ENCODE peak calls at places on chromosomes 12 and 14, in nine cellular contexts. One of them, this sample, is unnamed. For H3K4me1, the result is how much of the 10 kb centered on the place peaks cover.

GRCh38 chr14:103623883-103624482 is 5.0 kb upstream of the KLC1 start:
- DNase-seq in GM23248: peak
- DNase-seq in A549: no peak
- DNase-seq in tibial artery: peak
- DNase-seq in heart right ventricle: peak
- DNase-seq in lung: peak
- DNase-seq in cardiac muscle cell: peak
- DNase-seq in CD4-positive, CD25-positive, alpha-beta regulatory T cell: no peak
- DNase-seq in body of pancreas: no peak
- DNase-seq in this sample: no peak

GRCh38 chr12:25362646-25363045 is 111.9 kb upstream of the KRAS start:
- DNase-seq in GM23248: no peak
- DNase-seq in A549: no peak
- DNase-seq in tibial artery: no peak
- DNase-seq in heart right ventricle: no peak
- DNase-seq in lung: no peak
- DNase-seq in cardiac muscle cell: no peak
- DNase-seq in CD4-positive, CD25-positive, alpha-beta regulatory T cell: no peak
- DNase-seq in body of pancreas: no peak
- DNase-seq in this sample: no peak

GRCh38 chr14:102980409-102980810 is 57.9 kb downstream of the AMN start:
- DNase-seq in GM23248: peak
- DNase-seq in A549: no peak
- DNase-seq in tibial artery: no peak
- DNase-seq in heart right ventricle: no peak
- DNase-seq in lung: no peak
- DNase-seq in cardiac muscle cell: peak
- DNase-seq in CD4-positive, CD25-positive, alpha-beta regulatory T cell: no peak
- DNase-seq in body of pancreas: no peak
- DNase-seq in this sample: no peak

GRCh38 chr14:81110186-81110585 is 110.6 kb downstream of the GTF2A1 start:
- DNase-seq in GM23248: no peak
- DNase-seq in A549: no peak
- DNase-seq in tibial artery: no peak
- DNase-seq in heart right ventricle: no peak
- DNase-seq in lung: no peak
- DNase-seq in cardiac muscle cell: no peak
- DNase-seq in CD4-positive, CD25-positive, alpha-beta regulatory T cell: no peak
- DNase-seq in body of pancreas: no peak
- DNase-seq in this sample: no peak

GRCh38 chr12:93125126-93125525 is 196.0 kb upstream of the EEA1 start:
- DNase-seq in GM23248: peak
- DNase-seq in A549: no peak
- DNase-seq in tibial artery: no peak
- DNase-seq in heart right ventricle: no peak
- DNase-seq in lung: no peak
- DNase-seq in cardiac muscle cell: no peak
- DNase-seq in CD4-positive, CD25-positive, alpha-beta regulatory T cell: no peak
- DNase-seq in body of pancreas: no peak
- DNase-seq in this sample: no peak

GRCh38 chr14:49962616-49963015 is 69.7 kb downstream of the ARF6 start:
- DNase-seq in GM23248: peak
- DNase-seq in A549: no peak
- DNase-seq in tibial artery: no peak
- DNase-seq in heart right ventricle: no peak
- DNase-seq in lung: no peak
- DNase-seq in cardiac muscle cell: no peak
- DNase-seq in CD4-positive, CD25-positive, alpha-beta regulatory T cell: no peak
- DNase-seq in body of pancreas: no peak
- DNase-seq in this sample: no peak

GRCh38 chr14:47186491-47186890 is 488.9 kb downstream of the MDGA2 start:
- DNase-seq in GM23248: peak
- DNase-seq in A549: no peak
- DNase-seq in tibial artery: no peak
- DNase-seq in heart right ventricle: no peak
- DNase-seq in lung: no peak
- DNase-seq in cardiac muscle cell: peak
- DNase-seq in CD4-positive, CD25-positive, alpha-beta regulatory T cell: no peak
- DNase-seq in body of pancreas: no peak
- DNase-seq in this sample: no peak

GRCh38 chr14:56860441-56860840 is 50.2 kb upstream of the OTX2 start:
- DNase-seq in GM23248: no peak
- DNase-seq in A549: no peak
- DNase-seq in tibial artery: no peak
- DNase-seq in heart right ventricle: no peak
- DNase-seq in lung: no peak
- DNase-seq in cardiac muscle cell: no peak
- DNase-seq in CD4-positive, CD25-positive, alpha-beta regulatory T cell: no peak
- DNase-seq in body of pancreas: no peak
- DNase-seq in this sample: no peak

GRCh38 chr14:101068293-101068957 is 164.9 kb upstream of the RTL1 start:
- DNase-seq in GM23248: no peak
- DNase-seq in A549: no peak
- DNase-seq in tibial artery: peak
- DNase-seq in heart right ventricle: no peak
- DNase-seq in lung: no peak
- DNase-seq in cardiac muscle cell: no peak
- DNase-seq in CD4-positive, CD25-positive, alpha-beta regulatory T cell: no peak
- DNase-seq in body of pancreas: peak
- DNase-seq in this sample: no peak

GRCh38 chr12:112868459-112869041 is 38.2 kb upstream of the OAS1 start:
- DNase-seq in GM23248: no peak
- DNase-seq in A549: no peak
- DNase-seq in tibial artery: no peak
- DNase-seq in heart right ventricle: no peak
- DNase-seq in lung: no peak
- DNase-seq in cardiac muscle cell: no peak
- DNase-seq in CD4-positive, CD25-positive, alpha-beta regulatory T cell: no peak
- DNase-seq in body of pancreas: no peak
- DNase-seq in this sample: no peak

GRCh38 chr12:62332598-62332997 is 72.4 kb downstream of the USP15 start:
- DNase-seq in GM23248: peak
- DNase-seq in A549: no peak
- DNase-seq in tibial artery: no peak
- DNase-seq in heart right ventricle: no peak
- DNase-seq in lung: no peak
- DNase-seq in cardiac muscle cell: peak
- DNase-seq in CD4-positive, CD25-positive, alpha-beta regulatory T cell: no peak
- DNase-seq in body of pancreas: no peak
- DNase-seq in this sample: no peak

GRCh38 chr12:105357162-105357691 is 26.7 kb downstream of the C12orf75 start:
- DNase-seq in GM23248: peak
- DNase-seq in A549: peak
- DNase-seq in tibial artery: no peak
- DNase-seq in heart right ventricle: no peak
- DNase-seq in lung: no peak
- DNase-seq in cardiac muscle cell: no peak
- DNase-seq in CD4-positive, CD25-positive, alpha-beta regulatory T cell: no peak
- DNase-seq in body of pancreas: no peak
- DNase-seq in this sample: no peak

GRCh38 chr12:52561880-52562449 is 9.0 kb upstream of the KRT71 start:
- DNase-seq in GM23248: peak
- DNase-seq in A549: peak
- DNase-seq in tibial artery: no peak
- DNase-seq in heart right ventricle: no peak
- DNase-seq in lung: peak
- DNase-seq in cardiac muscle cell: no peak
- DNase-seq in CD4-positive, CD25-positive, alpha-beta regulatory T cell: no peak
- DNase-seq in body of pancreas: no peak
- DNase-seq in this sample: peak

GRCh38 chr14:31449971-31450610 is 7.2 kb downstream of the DTD2 start:
- DNase-seq in GM23248: peak
- DNase-seq in A549: peak
- DNase-seq in tibial artery: no peak
- DNase-seq in heart right ventricle: no peak
- DNase-seq in lung: no peak
- DNase-seq in cardiac muscle cell: peak
- DNase-seq in CD4-positive, CD25-positive, alpha-beta regulatory T cell: peak
- DNase-seq in body of pancreas: no peak
- DNase-seq in this sample: no peak

GRCh38 chr12:78385541-78385940 is 479.0 kb upstream of the SYT1 start:
- DNase-seq in GM23248: peak
- DNase-seq in A549: no peak
- DNase-seq in tibial artery: no peak
- DNase-seq in heart right ventricle: no peak
- DNase-seq in lung: no peak
- DNase-seq in cardiac muscle cell: no peak
- DNase-seq in CD4-positive, CD25-positive, alpha-beta regulatory T cell: no peak
- DNase-seq in body of pancreas: no peak
- DNase-seq in this sample: no peak

GRCh38 chr12:52524241-52524897 is 4.2 kb upstream of the KRT5 start:
- DNase-seq in GM23248: no peak
- DNase-seq in A549: no peak
- DNase-seq in tibial artery: peak
- DNase-seq in heart right ventricle: no peak
- DNase-seq in lung: no peak
- DNase-seq in cardiac muscle cell: no peak
- DNase-seq in CD4-positive, CD25-positive, alpha-beta regulatory T cell: no peak
- DNase-seq in body of pancreas: no peak
- DNase-seq in this sample: no peak

GRCh38 chr12:77847665-77848431 is 17.2 kb downstream of the NAV3 start:
- DNase-seq in GM23248: peak
- DNase-seq in A549: no peak
- DNase-seq in tibial artery: no peak
- DNase-seq in heart right ventricle: no peak
- DNase-seq in lung: no peak
- DNase-seq in cardiac muscle cell: peak
- DNase-seq in CD4-positive, CD25-positive, alpha-beta regulatory T cell: no peak
- DNase-seq in body of pancreas: no peak
- DNase-seq in this sample: no peak

GRCh38 chr14:73058923-73059311 is 583 bp downstream of the RBM25 start:
- DNase-seq in GM23248: peak
- DNase-seq in A549: peak
- DNase-seq in tibial artery: no peak
- DNase-seq in heart right ventricle: peak
- DNase-seq in lung: peak
- DNase-seq in cardiac muscle cell: peak
- DNase-seq in CD4-positive, CD25-positive, alpha-beta regulatory T cell: no peak
- DNase-seq in body of pancreas: peak
- DNase-seq in this sample: peak

GRCh38 chr12:66288121-66288520 is 14.2 kb upstream of the HELB start:
- DNase-seq in GM23248: no peak
- DNase-seq in A549: no peak
- DNase-seq in tibial artery: no peak
- DNase-seq in heart right ventricle: no peak
- DNase-seq in lung: no peak
- DNase-seq in cardiac muscle cell: no peak
- DNase-seq in CD4-positive, CD25-positive, alpha-beta regulatory T cell: peak
- DNase-seq in body of pancreas: no peak
- DNase-seq in this sample: no peak

GRCh38 chr14:77306406-77307098 is 14.1 kb downstream of the POMT2 start:
- DNase-seq in GM23248: peak
- DNase-seq in A549: no peak
- DNase-seq in tibial artery: no peak
- DNase-seq in heart right ventricle: no peak
- DNase-seq in lung: no peak
- DNase-seq in cardiac muscle cell: no peak
- DNase-seq in CD4-positive, CD25-positive, alpha-beta regulatory T cell: no peak
- DNase-seq in body of pancreas: no peak
- DNase-seq in this sample: peak

GRCh38 chr12:108199111-108199510 is 70.0 kb downstream of the WSCD2 start:
- DNase-seq in GM23248: no peak
- DNase-seq in A549: no peak
- DNase-seq in tibial artery: no peak
- DNase-seq in heart right ventricle: no peak
- DNase-seq in lung: no peak
- DNase-seq in cardiac muscle cell: no peak
- DNase-seq in CD4-positive, CD25-positive, alpha-beta regulatory T cell: no peak
- DNase-seq in body of pancreas: no peak
- DNase-seq in this sample: no peak

GRCh38 chr12:79559591-79559990 is 131.2 kb downstream of the PAWR start:
- DNase-seq in GM23248: peak
- DNase-seq in A549: no peak
- DNase-seq in tibial artery: no peak
- DNase-seq in heart right ventricle: no peak
- DNase-seq in lung: no peak
- DNase-seq in cardiac muscle cell: no peak
- DNase-seq in CD4-positive, CD25-positive, alpha-beta regulatory T cell: no peak
- DNase-seq in body of pancreas: no peak
- DNase-seq in this sample: no peak
- H3K4me1 ChIP-seq in GM23248: under half
- H3K4me1 ChIP-seq in A549: under half
- H3K4me1 ChIP-seq in tibial artery: under half
- H3K4me1 ChIP-seq in heart right ventricle: under half
- H3K4me1 ChIP-seq in lung: under half
- H3K4me1 ChIP-seq in cardiac muscle cell: under half
- H3K4me1 ChIP-seq in CD4-positive, CD25-positive, alpha-beta regulatory T cell: under half
- H3K4me1 ChIP-seq in body of pancreas: under half
- H3K4me1 ChIP-seq in this sample: under half

GRCh38 chr12:102960766-102961487 is 3.5 kb downstream of the ASCL1 start:
- DNase-seq in GM23248: no peak
- DNase-seq in A549: no peak
- DNase-seq in tibial artery: no peak
- DNase-seq in heart right ventricle: no peak
- DNase-seq in lung: no peak
- DNase-seq in cardiac muscle cell: no peak
- DNase-seq in CD4-positive, CD25-positive, alpha-beta regulatory T cell: no peak
- DNase-seq in body of pancreas: no peak
- DNase-seq in this sample: no peak
- H3K4me1 ChIP-seq in GM23248: under half
- H3K4me1 ChIP-seq in A549: under half
- H3K4me1 ChIP-seq in tibial artery: under half
- H3K4me1 ChIP-seq in heart right ventricle: under half
- H3K4me1 ChIP-seq in lung: under half
- H3K4me1 ChIP-seq in cardiac muscle cell: under half
- H3K4me1 ChIP-seq in CD4-positive, CD25-positive, alpha-beta regulatory T cell: under half
- H3K4me1 ChIP-seq in body of pancreas: under half
- H3K4me1 ChIP-seq in this sample: under half

GRCh38 chr12:103966736-103967135 is 1.1 kb downstream of the TDG start:
- DNase-seq in GM23248: peak
- DNase-seq in A549: no peak
- DNase-seq in tibial artery: no peak
- DNase-seq in heart right ventricle: no peak
- DNase-seq in lung: no peak
- DNase-seq in cardiac muscle cell: peak
- DNase-seq in CD4-positive, CD25-positive, alpha-beta regulatory T cell: no peak
- DNase-seq in body of pancreas: no peak
- DNase-seq in this sample: no peak
- H3K4me1 ChIP-seq in GM23248: half or more
- H3K4me1 ChIP-seq in A549: under half
- H3K4me1 ChIP-seq in tibial artery: under half
- H3K4me1 ChIP-seq in heart right ventricle: under half
- H3K4me1 ChIP-seq in lung: under half
- H3K4me1 ChIP-seq in cardiac muscle cell: under half
- H3K4me1 ChIP-seq in CD4-positive, CD25-positive, alpha-beta regulatory T cell: under half
- H3K4me1 ChIP-seq in body of pancreas: half or more
- H3K4me1 ChIP-seq in this sample: under half

DNA sequence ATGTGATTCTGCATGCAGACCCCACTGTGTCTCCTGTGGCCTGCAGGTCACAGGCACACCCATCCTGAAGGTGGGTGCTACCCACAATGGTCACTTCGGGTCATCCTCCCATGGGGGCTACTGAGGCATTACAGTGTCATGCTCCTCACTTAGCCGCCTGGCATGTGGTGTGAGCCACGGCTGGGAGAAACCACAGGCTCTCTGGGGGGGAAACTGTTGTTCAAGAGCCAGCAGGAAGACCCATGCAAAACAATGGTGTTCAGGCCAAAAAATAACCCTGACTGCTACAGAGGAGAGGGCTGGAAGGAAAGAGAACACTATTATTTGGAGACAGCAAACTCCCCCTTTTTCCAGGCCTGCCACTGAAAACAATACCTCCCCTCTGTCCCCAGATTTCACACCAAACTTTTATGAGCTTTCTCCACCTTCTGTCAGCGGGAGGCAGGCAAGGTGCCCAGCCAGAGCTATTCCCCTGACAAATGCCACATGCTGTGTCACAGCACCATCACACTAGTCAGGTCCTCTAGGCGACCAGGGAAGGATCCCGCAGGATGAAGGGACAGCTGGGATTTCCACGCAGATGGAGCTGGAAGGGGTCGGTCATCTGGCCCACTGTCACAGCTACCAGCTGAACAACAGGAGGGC is 83.7 kb downstream of the CHGA start:
- DNase-seq in GM23248: no peak
- DNase-seq in A549: no peak
- DNase-seq in tibial artery: no peak
- DNase-seq in heart right ventricle: no peak
- DNase-seq in lung: no peak
- DNase-seq in cardiac muscle cell: peak
- DNase-seq in CD4-positive, CD25-positive, alpha-beta regulatory T cell: no peak
- DNase-seq in body of pancreas: no peak
- DNase-seq in this sample: no peak
- H3K4me1 ChIP-seq in GM23248: under half
- H3K4me1 ChIP-seq in A549: under half
- H3K4me1 ChIP-seq in tibial artery: half or more
- H3K4me1 ChIP-seq in heart right ventricle: half or more
- H3K4me1 ChIP-seq in lung: under half
- H3K4me1 ChIP-seq in cardiac muscle cell: under half
- H3K4me1 ChIP-seq in CD4-positive, CD25-positive, alpha-beta regulatory T cell: under half
- H3K4me1 ChIP-seq in body of pancreas: under half
- H3K4me1 ChIP-seq in this sample: half or more